ENCODE peak calls at places on chromosomes 13 and 19, in four cellular contexts. S is HepG2, L is H1, V is K562. U is an unnamed sample.

GRCh38 chr13:112842343-112842856 is 126.6 kb upstream of the MCF2L start:
- DNase-seq in S (no peak), L (no peak), V (no peak), U (no peak)

GRCh38 chr13:113497217-113497616 is 6.7 kb upstream of the DCUN1D2 start:
- DNase-seq in S (no peak), L (no peak), V (no peak), U (no peak)

GRCh38 chr13:23069571-23069970 is 111.2 kb upstream of the SGCG start:
- DNase-seq in S (no peak), L (no peak), V (no peak), U (no peak)

GRCh38 chr19:54551293-54551692 is 22.3 kb upstream of the LILRA2 start:
- DNase-seq in S (no peak), L (no peak), V (no peak), U (no peak)

GRCh38 chr19:39805120-39805519 is 26.5 kb downstream of the LEUTX start:
- DNase-seq in S (no peak), L (no peak), V (no peak), U (no peak)

GRCh38 chr19:1079566-1080111 is 12.7 kb downstream of the ARHGAP45 start:
- DNase-seq in S (no peak), L (no peak), V (no peak), U (no peak)

GRCh38 chr13:114021464-114022308 is 47.8 kb upstream of the C13orf46 start:
- DNase-seq in S (no peak), L (no peak), V (no peak), U (no peak)

GRCh38 chr19:11322269-11323024 is 17.0 kb downstream of the RAB3D start:
- DNase-seq in S (no peak), L (no peak), V (no peak), U (no peak)

GRCh38 chr19:14840206-14840605 is 5.2 kb upstream of the OR7A5 start:
- DNase-seq in S (no peak), L (no peak), V (no peak), U (no peak)

GRCh38 chr13:110712081-110712848 is 1.2 kb upstream of the ING1 start:
- DNase-seq in S (peak; percentile 81), L (no peak), V (peak; percentile 90), U (peak; percentile 79)

GRCh38 chr13:38752726-38753125 is 65.8 kb downstream of the FREM2 start:
- DNase-seq in S (no peak), L (no peak), V (no peak), U (no peak)

GRCh38 chr19:3670258-3670795 is 29.9 kb downstream of the PIP5K1C start:
- DNase-seq in S (no peak), L (no peak), V (peak; percentile 87), U (peak; percentile 77)

GRCh38 chr13:101916758-101917474 is 464.4 kb downstream of the ITGBL1 start:
- DNase-seq in S (no peak), L (no peak), V (no peak), U (no peak)
- TF ChIP-seq RNF2 in S (no peak), L (no peak), V (no peak), U (no peak)

DNA sequence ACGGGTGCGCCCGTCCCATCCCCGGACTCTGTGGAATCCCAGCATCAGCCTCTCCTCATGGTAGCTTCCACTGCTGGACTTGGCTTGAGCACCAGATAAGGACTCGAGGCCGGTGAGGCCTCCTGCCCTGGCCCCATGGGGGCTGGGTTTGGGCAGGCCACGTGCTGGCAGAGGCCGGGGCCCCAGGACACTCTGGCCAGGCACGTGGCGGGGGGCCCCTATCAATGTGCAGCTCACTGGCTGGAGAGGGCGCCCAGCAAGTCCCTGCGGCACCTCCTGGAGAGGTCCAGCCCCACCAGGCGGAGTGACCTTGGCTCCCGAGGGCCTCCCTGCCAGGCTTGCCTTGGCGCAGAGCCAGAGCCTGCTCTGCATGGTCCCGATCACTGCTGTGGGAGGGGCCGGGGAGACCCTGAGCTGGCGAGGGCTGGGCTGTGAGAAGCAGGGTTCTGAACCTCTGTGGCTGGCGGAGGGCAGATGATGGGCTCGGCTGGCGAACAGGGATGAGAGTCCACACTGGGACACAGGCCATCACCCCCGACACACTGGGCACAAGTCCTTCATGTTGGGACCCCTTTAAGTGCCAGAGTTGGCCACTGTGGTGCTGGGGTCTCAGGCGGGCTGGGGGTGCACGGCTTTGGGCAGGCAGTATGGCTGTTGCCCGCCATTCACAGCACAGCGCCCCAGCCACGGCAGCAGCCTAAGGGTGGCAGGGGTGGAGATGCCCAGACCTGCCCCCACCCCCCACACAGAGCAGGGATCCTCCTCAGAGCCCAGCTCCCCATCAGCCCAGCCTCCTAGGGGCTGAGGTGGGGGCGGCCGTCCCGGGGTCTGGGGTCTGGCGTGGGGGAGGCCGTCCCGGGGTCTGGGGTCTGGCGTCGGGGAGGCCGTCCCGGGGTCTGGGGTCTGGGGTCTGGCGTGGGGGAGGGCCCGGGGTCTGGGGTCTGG is 19.1 kb downstream of the CEBPG start:
- DNase-seq in S (peak; percentile 92), L (no peak), V (no peak), U (no peak)
- TF ChIP-seq RNF2 in S (peak; percentile 98), L (no peak), V (no peak), U (no peak)

DNA sequence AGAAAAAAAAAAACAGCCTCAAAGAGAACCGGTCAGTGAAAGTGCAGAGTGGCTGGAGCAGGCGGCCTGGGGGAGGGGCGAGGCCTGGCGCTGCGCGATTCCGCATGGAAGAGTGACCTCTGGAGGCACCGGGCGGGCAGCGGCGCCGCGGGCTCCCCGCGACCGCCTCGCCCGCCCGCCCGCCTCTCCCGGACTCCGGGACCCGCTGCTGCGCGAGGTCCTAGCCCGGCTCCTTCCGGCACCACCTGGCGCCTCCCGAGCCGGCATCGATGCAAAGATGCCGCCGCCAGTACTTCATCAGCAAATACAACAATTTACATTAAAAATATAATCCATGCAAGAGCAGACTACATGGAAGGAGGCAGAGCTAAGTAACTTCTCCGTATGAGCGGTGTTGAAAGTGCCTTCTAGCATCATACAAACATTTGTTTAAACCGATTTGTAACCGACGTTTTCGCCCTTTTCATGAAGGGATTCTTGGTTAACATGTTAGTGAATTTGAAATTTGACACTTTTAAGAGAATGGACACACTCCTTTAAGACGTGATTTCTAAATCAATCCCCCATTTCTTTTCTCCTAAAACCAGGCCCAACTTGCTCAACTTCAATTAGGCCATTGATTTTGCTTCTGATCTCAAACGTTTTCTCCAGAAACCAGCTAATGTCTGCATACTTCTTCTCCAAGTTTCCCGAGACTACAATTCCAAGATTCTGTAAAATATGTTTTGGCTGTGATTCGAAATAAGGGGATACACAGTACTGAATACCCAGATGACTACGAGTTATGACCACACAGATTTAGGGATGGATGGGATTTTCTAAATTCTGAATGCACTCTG is 2.1 kb downstream of the EFNB2 start:
- DNase-seq in S (peak; percentile 21), L (no peak), V (no peak), U (peak; percentile 56)
- TF ChIP-seq RNF2 in S (no peak), L (no peak), V (no peak), U (no peak)

GRCh38 chr19:7973883-7974282 is 30.4 kb upstream of the TIMM44 start:
- DNase-seq in S (no peak), L (no peak), V (no peak), U (no peak)
- TF ChIP-seq RNF2 in S (no peak), L (no peak), V (no peak), U (no peak)

GRCh38 chr19:35138305-35138799 is 272 bp upstream of the FXYD1 start:
- DNase-seq in S (no peak), L (no peak), V (no peak), U (no peak)
- TF ChIP-seq RNF2 in S (no peak), L (no peak), V (no peak), U (no peak)

GRCh38 chr19:44476559-44477408 is 23.5 kb downstream of the ZNF180 start:
- DNase-seq in S (peak; percentile 16), L (no peak), V (no peak), U (peak; percentile 66)
- TF ChIP-seq RNF2 in S (no peak), L (no peak), V (no peak), U (no peak)

DNA sequence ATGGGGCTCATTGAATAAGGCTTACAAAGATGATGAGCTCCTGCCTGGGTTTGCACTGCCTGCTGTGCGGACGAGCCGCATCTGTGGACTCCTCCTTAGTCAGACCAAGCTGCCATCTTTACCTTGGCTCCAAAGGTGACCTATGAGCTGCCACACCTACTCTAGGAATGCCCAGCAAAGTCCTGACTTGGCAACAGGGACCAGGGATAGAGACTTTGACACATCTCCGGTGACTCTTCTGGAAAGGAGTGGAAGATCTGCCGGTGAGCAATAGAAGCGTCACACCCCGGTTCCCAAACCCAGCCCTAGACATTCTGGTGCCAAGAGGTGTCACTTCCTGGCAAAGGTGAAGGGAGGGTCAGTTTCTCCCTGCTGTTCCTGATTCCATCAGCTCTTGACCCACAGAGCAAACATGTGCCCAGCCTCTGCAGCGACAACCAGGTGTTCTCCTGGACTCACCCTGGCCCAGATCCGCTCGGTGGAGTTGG is 50.2 kb upstream of the GTF3A start:
- DNase-seq in S (no peak), L (no peak), V (no peak), U (no peak)
- TF ChIP-seq RNF2 in S (no peak), L (no peak), V (no peak), U (no peak)